ENCODE peak calls at places on chromosomes 6 and 20, in five cellular contexts. One of them, this sample, is unnamed. For H3K27me3 and H3K36me3, the result is how much of the 10 kb centered on the place peaks cover.

GRCh38 chr6:9659848-9660247 is 755.0 kb downstream of the TFAP2A start:
- DNase-seq in heart left ventricle: no peak
- DNase-seq in BE2C: no peak
- DNase-seq in GM06990: no peak
- DNase-seq in cardiac muscle cell: no peak
- DNase-seq in this sample: no peak

GRCh38 chr6:72622094-72622540 is 253 bp downstream of the KCNQ5 start:
- DNase-seq in heart left ventricle: peak
- DNase-seq in BE2C: peak
- DNase-seq in GM06990: peak
- DNase-seq in cardiac muscle cell: peak
- DNase-seq in this sample: peak

GRCh38 chr6:84282566-84282965 is 55.1 kb upstream of the CEP162 start:
- DNase-seq in heart left ventricle: no peak
- DNase-seq in BE2C: no peak
- DNase-seq in GM06990: no peak
- DNase-seq in cardiac muscle cell: peak
- DNase-seq in this sample: no peak

GRCh38 chr6:21738180-21739094 is 144.9 kb downstream of the SOX4 start:
- DNase-seq in heart left ventricle: no peak
- DNase-seq in BE2C: no peak
- DNase-seq in GM06990: no peak
- DNase-seq in cardiac muscle cell: no peak
- DNase-seq in this sample: no peak

GRCh38 chr6:53986165-53986720 is 125.0 kb upstream of the MLIP start:
- DNase-seq in heart left ventricle: peak
- DNase-seq in BE2C: peak
- DNase-seq in GM06990: no peak
- DNase-seq in cardiac muscle cell: peak
- DNase-seq in this sample: peak

GRCh38 chr6:168179702-168180382 is 100.8 kb upstream of the FRMD1 start:
- DNase-seq in heart left ventricle: no peak
- DNase-seq in BE2C: no peak
- DNase-seq in GM06990: no peak
- DNase-seq in cardiac muscle cell: no peak
- DNase-seq in this sample: peak

GRCh38 chr6:46016063-46016608 is 476 bp upstream of the CLIC5 start:
- DNase-seq in heart left ventricle: no peak
- DNase-seq in BE2C: no peak
- DNase-seq in GM06990: no peak
- DNase-seq in cardiac muscle cell: no peak
- DNase-seq in this sample: no peak

GRCh38 chr6:131765081-131765852 is 42.6 kb upstream of the ENPP1 start:
- DNase-seq in heart left ventricle: no peak
- DNase-seq in BE2C: no peak
- DNase-seq in GM06990: no peak
- DNase-seq in cardiac muscle cell: peak
- DNase-seq in this sample: no peak

GRCh38 chr20:50053790-50054547 is 59.0 kb downstream of the UBE2V1 start:
- DNase-seq in heart left ventricle: no peak
- DNase-seq in BE2C: no peak
- DNase-seq in GM06990: no peak
- DNase-seq in cardiac muscle cell: no peak
- DNase-seq in this sample: no peak

GRCh38 chr6:72621243-72622093 is at the start of gene KCNQ5:
- DNase-seq in heart left ventricle: no peak
- DNase-seq in BE2C: peak
- DNase-seq in GM06990: peak
- DNase-seq in cardiac muscle cell: peak
- DNase-seq in this sample: peak

GRCh38 chr6:154814063-154814462 is 80.8 kb downstream of the SCAF8 start:
- DNase-seq in heart left ventricle: no peak
- DNase-seq in BE2C: no peak
- DNase-seq in GM06990: peak
- DNase-seq in cardiac muscle cell: no peak
- DNase-seq in this sample: no peak
- H3K4me3 ChIP-seq in heart left ventricle: no peak
- H3K4me3 ChIP-seq in BE2C: no peak
- H3K4me3 ChIP-seq in GM06990: no peak
- H3K4me3 ChIP-seq in cardiac muscle cell: no peak
- H3K4me3 ChIP-seq in this sample: no peak

GRCh38 chr6:13189710-13190109 is 138.6 kb downstream of the TBC1D7 start:
- DNase-seq in heart left ventricle: no peak
- DNase-seq in BE2C: no peak
- DNase-seq in GM06990: no peak
- DNase-seq in cardiac muscle cell: no peak
- DNase-seq in this sample: no peak
- H3K27me3 ChIP-seq in heart left ventricle: under half
- H3K27me3 ChIP-seq in BE2C: under half
- H3K27me3 ChIP-seq in GM06990: under half
- H3K27me3 ChIP-seq in cardiac muscle cell: under half
- H3K27me3 ChIP-seq in this sample: under half

DNA sequence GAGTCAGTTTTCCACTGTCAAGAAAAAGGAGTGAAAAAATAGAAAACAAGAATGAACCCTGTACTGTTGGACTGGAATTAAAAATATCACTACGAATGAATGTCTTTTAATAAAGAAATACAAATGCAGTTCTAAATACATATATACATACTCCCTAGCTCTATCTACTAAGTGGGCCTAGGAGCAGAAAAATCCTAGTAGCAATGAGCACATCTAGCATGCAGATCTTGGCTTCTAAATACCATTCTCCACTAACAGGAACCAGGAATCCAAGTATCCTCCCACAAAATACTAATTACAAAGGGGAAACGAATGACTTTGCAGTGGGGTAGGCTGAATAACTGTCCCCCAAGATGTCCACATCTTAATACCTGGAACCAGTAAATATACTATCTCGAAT is 25.4 kb downstream of the SEC63 start:
- DNase-seq in heart left ventricle: no peak
- DNase-seq in BE2C: no peak
- DNase-seq in GM06990: no peak
- DNase-seq in cardiac muscle cell: no peak
- DNase-seq in this sample: no peak
- H3K36me3 ChIP-seq in heart left ventricle: under half
- H3K36me3 ChIP-seq in BE2C: under half
- H3K36me3 ChIP-seq in GM06990: under half
- H3K36me3 ChIP-seq in cardiac muscle cell: under half
- H3K36me3 ChIP-seq in this sample: under half

DNA sequence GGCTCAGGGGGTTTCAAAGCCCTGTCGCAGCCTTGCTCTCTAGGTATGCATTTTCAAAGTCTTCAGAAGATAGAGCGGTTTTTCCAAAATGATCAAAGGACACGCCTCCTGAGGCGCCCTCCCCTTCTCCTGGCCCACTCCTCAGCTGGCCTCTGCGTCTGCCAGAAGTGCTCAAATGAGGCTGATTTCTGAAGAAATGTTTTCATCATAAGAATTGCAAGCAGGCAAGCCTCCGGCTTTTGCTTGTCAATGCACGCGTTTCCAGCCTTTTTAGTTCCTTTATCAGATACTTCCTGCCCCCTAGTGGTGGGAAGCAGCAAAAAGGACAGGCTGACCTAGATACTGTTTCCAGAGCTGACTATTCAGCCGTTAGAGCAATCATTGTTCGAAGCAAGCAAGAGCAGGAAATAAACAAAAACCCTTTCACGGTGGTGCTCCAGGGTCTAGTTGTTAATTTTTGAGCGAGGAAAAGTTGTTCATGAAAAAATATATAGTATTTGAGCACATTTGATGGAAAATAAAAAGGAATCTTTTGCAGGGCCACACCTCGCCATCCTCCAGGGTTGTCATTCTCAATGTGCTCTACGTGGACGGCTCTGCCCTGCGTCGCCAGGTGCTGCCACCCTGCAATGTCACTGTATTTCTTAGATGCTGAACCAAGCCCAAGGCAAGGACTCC is 93.4 kb upstream of the ASF1A start:
- DNase-seq in heart left ventricle: peak
- DNase-seq in BE2C: peak
- DNase-seq in GM06990: peak
- DNase-seq in cardiac muscle cell: peak
- DNase-seq in this sample: peak
- H3K4me3 ChIP-seq in heart left ventricle: peak
- H3K4me3 ChIP-seq in BE2C: peak
- H3K4me3 ChIP-seq in GM06990: no peak
- H3K4me3 ChIP-seq in cardiac muscle cell: no peak
- H3K4me3 ChIP-seq in this sample: no peak

GRCh38 chr20:46336735-46337134 is 28.4 kb upstream of the CDH22 start:
- DNase-seq in heart left ventricle: no peak
- DNase-seq in BE2C: no peak
- DNase-seq in GM06990: no peak
- DNase-seq in cardiac muscle cell: no peak
- DNase-seq in this sample: no peak

GRCh38 chr20:46332373-46333135 is 24.3 kb upstream of the CDH22 start:
- DNase-seq in heart left ventricle: no peak
- DNase-seq in BE2C: peak
- DNase-seq in GM06990: no peak
- DNase-seq in cardiac muscle cell: no peak
- DNase-seq in this sample: no peak

GRCh38 chr20:46333136-46333991 is 25.1 kb upstream of the CDH22 start:
- DNase-seq in heart left ventricle: no peak
- DNase-seq in BE2C: peak
- DNase-seq in GM06990: no peak
- DNase-seq in cardiac muscle cell: no peak
- DNase-seq in this sample: no peak

GRCh38 chr20:46331612-46332361 is 23.5 kb upstream of the CDH22 start:
- DNase-seq in heart left ventricle: no peak
- DNase-seq in BE2C: no peak
- DNase-seq in GM06990: no peak
- DNase-seq in cardiac muscle cell: no peak
- DNase-seq in this sample: no peak

GRCh38 chr20:46334423-46334978 is 26.2 kb upstream of the CDH22 start:
- DNase-seq in heart left ventricle: no peak
- DNase-seq in BE2C: no peak
- DNase-seq in GM06990: no peak
- DNase-seq in cardiac muscle cell: no peak
- DNase-seq in this sample: no peak
- H3K27me3 ChIP-seq in heart left ventricle: half or more
- H3K27me3 ChIP-seq in BE2C: under half
- H3K27me3 ChIP-seq in GM06990: under half
- H3K27me3 ChIP-seq in cardiac muscle cell: under half
- H3K27me3 ChIP-seq in this sample: under half

GRCh38 chr20:5397418-5397817 is 80.7 kb upstream of the PROKR2 start:
- DNase-seq in heart left ventricle: no peak
- DNase-seq in BE2C: no peak
- DNase-seq in GM06990: no peak
- DNase-seq in cardiac muscle cell: peak
- DNase-seq in this sample: no peak
- H3K36me3 ChIP-seq in heart left ventricle: under half
- H3K36me3 ChIP-seq in BE2C: under half
- H3K36me3 ChIP-seq in GM06990: under half
- H3K36me3 ChIP-seq in cardiac muscle cell: under half
- H3K36me3 ChIP-seq in this sample: under half

GRCh38 chr20:62953167-62953838 is 794 bp downstream of the SLC17A9 start:
- DNase-seq in heart left ventricle: no peak
- DNase-seq in BE2C: no peak
- DNase-seq in GM06990: peak
- DNase-seq in cardiac muscle cell: no peak
- DNase-seq in this sample: no peak

GRCh38 chr20:62951896-62952372 is 575 bp upstream of the SLC17A9 start:
- DNase-seq in heart left ventricle: no peak
- DNase-seq in BE2C: no peak
- DNase-seq in GM06990: no peak
- DNase-seq in cardiac muscle cell: no peak
- DNase-seq in this sample: no peak

GRCh38 chr20:62953839-62954703 is 1.6 kb downstream of the SLC17A9 start:
- DNase-seq in heart left ventricle: peak
- DNase-seq in BE2C: peak
- DNase-seq in GM06990: peak
- DNase-seq in cardiac muscle cell: peak
- DNase-seq in this sample: peak

GRCh38 chr20:62951143-62951895 is 1.2 kb upstream of the SLC17A9 start:
- DNase-seq in heart left ventricle: no peak
- DNase-seq in BE2C: no peak
- DNase-seq in GM06990: no peak
- DNase-seq in cardiac muscle cell: no peak
- DNase-seq in this sample: no peak

DNA sequence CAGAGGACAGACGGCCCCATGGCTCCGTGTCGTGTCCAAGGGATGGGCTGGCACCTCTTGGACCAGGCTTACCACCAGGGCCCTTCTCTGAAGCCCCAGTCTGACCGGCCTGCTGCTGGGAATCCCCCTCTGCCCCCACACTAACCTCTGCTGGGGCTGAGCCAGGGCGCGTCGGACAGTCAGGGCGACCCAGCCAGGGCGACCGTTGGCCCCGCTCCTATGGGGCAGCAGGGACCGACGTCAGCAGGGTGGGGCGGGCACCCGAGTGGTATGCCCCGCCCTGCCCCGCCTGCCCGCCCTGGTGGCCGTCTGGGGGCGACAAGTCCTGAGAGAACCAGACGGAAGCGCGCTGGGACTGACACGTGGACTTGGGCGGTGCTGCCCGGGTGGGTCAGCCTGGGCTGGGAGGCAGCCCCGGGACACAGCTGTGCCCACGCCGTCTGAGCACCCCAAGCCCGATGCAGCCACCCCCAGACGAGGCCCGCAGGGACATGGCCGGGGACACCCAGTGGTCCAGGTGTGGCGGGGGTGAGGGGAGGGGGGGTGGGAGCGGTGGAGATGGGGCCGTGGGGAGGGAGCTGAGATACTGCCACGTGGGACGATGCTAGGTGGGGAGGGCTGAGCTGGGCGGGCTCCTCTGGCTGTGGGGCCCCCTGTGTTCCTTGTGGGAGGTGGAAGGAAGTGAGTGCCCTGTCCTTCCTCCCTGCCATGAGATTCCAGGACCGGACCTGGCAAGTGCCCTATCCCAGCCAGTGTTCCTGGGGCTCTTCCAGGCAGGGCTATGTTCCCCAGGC is at the start of gene SLC17A9:
- DNase-seq in heart left ventricle: peak
- DNase-seq in BE2C: no peak
- DNase-seq in GM06990: peak
- DNase-seq in cardiac muscle cell: peak
- DNase-seq in this sample: peak
- H3K4me3 ChIP-seq in heart left ventricle: peak
- H3K4me3 ChIP-seq in BE2C: no peak
- H3K4me3 ChIP-seq in GM06990: peak
- H3K4me3 ChIP-seq in cardiac muscle cell: no peak
- H3K4me3 ChIP-seq in this sample: peak